ENCODE peak calls at places on chromosomes 13 and 19, in eight cellular contexts. I is HCT116, U is hepatocyte, P is PC-3, Z is neural progenitor cell, X is MM.1S, W is SK-N-SH, E is GM23248. S is an unnamed sample. For H3K79me2 and H3K9me3, the result is how much of the 10 kb centered on the place peaks cover.

GRCh38 chr13:27728271-27728670 is 64.0 kb upstream of the GSX1 start:
- DNase-seq in W (no peak), I (no peak), P (peak), E (no peak), X (no peak), Z (peak), U (no peak), S (no peak)

GRCh38 chr19:44131955-44132354 is 9.4 kb upstream of the ZNF234 start:
- DNase-seq in E (no peak), I (no peak), W (no peak), Z (no peak), U (no peak), P (no peak), X (no peak), S (no peak)

GRCh38 chr13:89267734-89268133 is 1596.6 kb downstream of the SLITRK5 start:
- DNase-seq in Z (no peak), E (no peak), X (no peak), P (peak), I (no peak), W (no peak), U (no peak), S (no peak)

GRCh38 chr19:34733266-34733825 is 697 bp upstream of the ZNF181 start:
- DNase-seq in X (no peak), E (no peak), Z (peak), P (no peak), W (peak), I (no peak), U (peak), S (peak)

GRCh38 chr13:26062853-26063444 is 11.1 kb upstream of the SHISA2 start:
- DNase-seq in X (peak), Z (peak), P (peak), W (peak), I (peak), U (peak), E (peak), S (peak)

GRCh38 chr13:37173214-37173613 is 67.8 kb upstream of the CSNK1A1L start:
- DNase-seq in I (no peak), Z (no peak), E (peak), X (no peak), W (no peak), P (no peak), U (no peak), S (no peak)

GRCh38 chr19:17405250-17406038 is at the start of gene BST2:
- DNase-seq in P (no peak), E (peak), I (no peak), U (peak), X (peak), W (peak), Z (peak), S (peak)

GRCh38 chr13:101416181-101417042 is at the start of gene NALCN:
- DNase-seq in Z (peak), W (peak), X (peak), I (no peak), P (peak), U (peak), E (peak), S (no peak)

GRCh38 chr19:43940719-43941118 is 5.6 kb upstream of the ZNF45 start:
- DNase-seq in X (no peak), E (no peak), W (no peak), I (no peak), U (no peak), P (no peak), Z (no peak), S (no peak)

GRCh38 chr19:19028526-19028925 is 4.8 kb downstream of the SUGP2 start:
- DNase-seq in W (no peak), X (no peak), E (no peak), I (no peak), Z (no peak), P (no peak), U (no peak), S (no peak)

GRCh38 chr19:18044825-18045304 is 36.9 kb downstream of the ARRDC2 start:
- DNase-seq in U (peak), Z (peak), E (peak), W (no peak), X (peak), I (no peak), P (peak), S (peak)

GRCh38 chr13:37357548-37357947 is 241.0 kb downstream of the POSTN start:
- DNase-seq in I (no peak), W (no peak), P (no peak), Z (no peak), X (no peak), E (peak), U (no peak), S (no peak)

GRCh38 chr13:84668637-84669036 is 786.4 kb upstream of the SLITRK1 start:
- DNase-seq in P (no peak), U (peak), W (no peak), X (no peak), I (no peak), E (no peak), Z (no peak), S (no peak)

GRCh38 chr19:45113628-45114027 is 20.6 kb downstream of the PPP1R37 start:
- DNase-seq in U (peak), E (no peak), I (no peak), Z (no peak), P (peak), X (no peak), W (no peak), S (no peak)

GRCh38 chr19:15137777-15138176 is 30.6 kb downstream of the SYDE1 start:
- DNase-seq in Z (no peak), E (peak), W (no peak), I (no peak), U (no peak), P (no peak), X (no peak), S (no peak)

GRCh38 chr19:51689751-51690358 is 3.3 kb upstream of the SPACA6 start:
- DNase-seq in X (no peak), U (peak), I (no peak), W (peak), Z (peak), E (peak), P (no peak), S (no peak)

GRCh38 chr13:112818698-112819045 is 128.8 kb downstream of the ATP11A start:
- DNase-seq in U (no peak), Z (no peak), I (no peak), W (no peak), P (no peak), X (no peak), E (no peak), S (no peak)

GRCh38 chr19:32822916-32823746 is 46.4 kb downstream of the SLC7A9 start:
- DNase-seq in I (no peak), P (no peak), W (no peak), X (no peak), Z (no peak), E (no peak), U (no peak), S (no peak)

GRCh38 chr19:13097331-13098258 is 5.1 kb downstream of the LYL1 start:
- DNase-seq in U (no peak), Z (peak), I (no peak), P (no peak), X (no peak), W (no peak), E (peak), S (no peak)
- H3K79me2 ChIP-seq in U (under half), Z (under half), I (under half), P (under half), X (under half), W (under half), E (under half), S (under half)

GRCh38 chr13:58889474-58889873 is 1257.9 kb downstream of the PCDH17 start:
- DNase-seq in U (no peak), W (no peak), I (no peak), P (no peak), Z (no peak), E (no peak), X (no peak), S (no peak)
- TF ChIP-seq EZH2phosphoT487 in U (no peak), W (no peak), I (no peak), P (no peak), Z (no peak), E (no peak), X (no peak), S (no peak)

DNA sequence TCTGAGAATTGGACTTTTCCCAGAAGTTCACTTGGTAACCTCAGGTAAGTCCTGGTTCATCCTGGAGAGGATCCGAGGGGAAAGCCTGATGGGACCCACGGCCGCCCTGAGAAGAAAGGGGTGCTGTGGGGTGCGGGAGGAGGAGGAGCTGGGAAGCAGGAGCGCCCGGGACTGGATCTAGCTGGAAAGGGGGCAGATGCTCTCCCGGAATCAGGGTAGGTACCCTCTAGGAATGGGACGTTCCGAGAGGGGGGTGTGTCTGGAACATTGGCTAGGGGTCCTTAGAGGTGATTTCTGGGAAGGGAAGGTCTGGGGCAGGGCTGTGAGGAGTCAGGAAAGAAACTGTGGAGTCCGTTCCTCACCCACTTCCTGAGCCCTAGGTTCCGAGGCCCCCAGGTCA is 38.7 kb upstream of the ZNF492 start:
- DNase-seq in W (no peak), P (no peak), E (no peak), I (no peak), X (no peak), Z (no peak), U (no peak), S (no peak)
- H3K9me3 ChIP-seq in W (under half), P (under half), E (under half), I (under half), X (under half), Z (under half), U (under half), S (under half)

DNA sequence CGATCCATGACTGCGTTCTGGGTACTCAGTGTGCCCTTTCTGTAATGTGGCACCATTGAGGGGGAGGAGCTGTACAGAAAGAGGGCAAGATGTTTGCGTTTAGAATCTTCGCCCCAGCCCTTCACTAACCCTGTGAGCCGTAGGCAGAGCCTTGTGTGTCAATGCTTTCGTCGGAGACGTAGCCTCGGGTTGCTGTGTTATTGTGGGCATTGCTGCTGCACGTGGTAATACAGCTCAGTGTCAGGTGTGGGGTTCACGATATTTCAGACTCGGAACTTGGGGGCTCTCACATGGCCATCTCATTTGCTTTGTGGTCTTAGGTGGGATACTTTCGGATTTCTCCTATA is 6.1 kb downstream of the RPS9 start:
- DNase-seq in P (no peak), Z (no peak), X (no peak), W (no peak), E (no peak), I (no peak), U (no peak), S (no peak)
- H3K79me2 ChIP-seq in P (half or more), Z (half or more), X (half or more), W (half or more), E (half or more), I (half or more), U (half or more), S (under half)

DNA sequence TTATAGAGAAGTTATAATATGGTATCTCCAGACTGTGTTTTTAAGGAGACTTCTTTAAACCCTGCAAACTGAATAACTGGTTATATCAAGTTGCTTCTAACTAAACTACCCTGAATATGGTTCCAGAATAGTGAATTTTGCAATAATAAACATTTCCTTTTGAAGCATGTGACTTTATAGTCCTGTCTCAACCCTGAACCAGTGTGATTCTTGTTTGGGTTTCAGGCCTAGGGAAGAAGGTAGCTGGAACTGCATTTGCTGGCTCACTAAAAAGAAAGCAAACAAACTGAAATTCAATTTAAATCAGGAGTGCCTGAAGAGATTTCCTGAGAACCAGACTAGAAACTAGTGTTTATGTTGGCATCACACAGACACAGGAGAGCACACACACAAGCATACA is 4.9 kb downstream of the ARHGEF7 start:
- DNase-seq in U (no peak), I (no peak), P (no peak), Z (no peak), X (no peak), W (no peak), E (no peak), S (no peak)
- TF ChIP-seq EZH2phosphoT487 in U (no peak), I (no peak), P (no peak), Z (no peak), X (no peak), W (no peak), E (no peak), S (no peak)

DNA sequence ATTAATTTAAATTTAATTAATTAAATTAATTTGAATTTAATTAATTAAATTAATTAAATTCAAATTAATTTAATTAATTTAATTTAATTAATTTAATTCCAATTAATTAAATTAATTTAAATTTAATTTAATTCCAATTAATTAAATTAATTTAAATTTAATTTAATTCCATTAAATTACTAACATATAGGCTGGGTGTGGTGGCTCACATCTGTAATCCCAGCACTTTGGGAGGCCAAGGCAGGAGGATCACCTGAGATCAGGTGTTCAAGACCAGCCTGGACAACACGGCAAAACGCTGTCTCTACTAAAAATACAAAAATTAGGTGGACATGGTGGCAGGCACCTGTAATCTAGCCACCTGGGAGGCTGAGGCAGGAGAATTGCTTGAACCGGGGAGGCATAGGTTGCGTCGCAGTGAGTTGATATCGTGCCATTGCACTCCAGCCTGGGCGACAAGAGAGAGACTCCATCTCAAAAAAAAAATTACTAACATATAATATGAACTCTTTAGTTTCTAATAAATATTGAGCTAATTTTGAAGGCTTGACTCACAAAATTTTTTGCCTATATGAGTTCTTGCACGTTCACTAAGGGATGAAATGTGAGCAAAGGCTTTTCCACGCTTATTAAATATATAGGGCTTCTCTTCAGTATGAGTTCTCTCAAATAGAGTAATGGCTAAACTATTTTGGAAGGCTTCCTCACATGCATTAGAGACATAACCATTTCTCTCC is 9.0 kb upstream of the USP29 start:
- DNase-seq in P (no peak), W (no peak), X (no peak), U (no peak), Z (no peak), I (no peak), E (peak), S (peak)
- H3K9me3 ChIP-seq in P (half or more), W (under half), X (under half), U (under half), Z (under half), I (under half), E (under half), S (under half)